ENCODE peak calls at places on chromosomes 4 and X, in ten cellular contexts. V is AG04450; O is epithelial cell of proximal tubule; Y is esophagus squamous epithelium; G is breast epithelium; B is fibroblast of lung; R is GM12865; N is fibroblast of villous mesenchyme; P is CD8-positive, alpha-beta T cell; C is kidney. A is an unnamed sample.

GRCh38 chr4:7243609-7244342 is 51.4 kb downstream of the SORCS2 start:
- DNase-seq in V (no peak), O (no peak), Y (no peak), G (no peak), B (no peak), R (no peak), N (no peak), P (no peak), C (peak), A (no peak)

GRCh38 chr4:24802648-24803047 is 7.3 kb downstream of the SOD3 start:
- DNase-seq in V (no peak), O (no peak), Y (no peak), G (no peak), B (no peak), R (no peak), N (no peak), P (no peak), C (no peak), A (no peak)

GRCh38 chr4:188037003-188037713 is 41.6 kb downstream of the ZFP42 start:
- DNase-seq in V (no peak), O (no peak), Y (no peak), G (no peak), B (peak), R (no peak), N (no peak), P (no peak), C (no peak), A (no peak)

GRCh38 chrX:132592880-132593279 is 104.0 kb upstream of the MBNL3 start:
- DNase-seq in V (no peak), O (no peak), Y (no peak), G (no peak), B (peak), R (peak), N (peak), P (no peak), C (no peak), A (no peak)

GRCh38 chrX:154372612-154373022 is 1.8 kb downstream of the FLNA start:
- DNase-seq in V (no peak), O (no peak), Y (no peak), G (peak), B (peak), R (peak), N (peak), P (no peak), C (peak), A (no peak)

GRCh38 chrX:129786210-129786651 is 6.5 kb downstream of the SASH3 start:
- DNase-seq in V (no peak), O (no peak), Y (no peak), G (no peak), B (no peak), R (peak), N (no peak), P (no peak), C (no peak), A (no peak)

GRCh38 chr4:112321768-112322684 is 24.9 kb downstream of the ALPK1 start:
- DNase-seq in V (no peak), O (peak), Y (peak), G (peak), B (peak), R (peak), N (peak), P (peak), C (no peak), A (peak)

GRCh38 chrX:125090046-125090445 is 229.6 kb upstream of the TEX13C start:
- DNase-seq in V (no peak), O (peak), Y (no peak), G (no peak), B (no peak), R (no peak), N (no peak), P (no peak), C (no peak), A (peak)

GRCh38 chr4:164779080-164779479 is 25.1 kb downstream of the SMIM31 start:
- DNase-seq in V (no peak), O (no peak), Y (no peak), G (no peak), B (no peak), R (no peak), N (no peak), P (no peak), C (no peak), A (no peak)

GRCh38 chrX:53250556-53250955 is 25.5 kb upstream of the KDM5C start:
- DNase-seq in V (no peak), O (no peak), Y (no peak), G (no peak), B (no peak), R (no peak), N (no peak), P (no peak), C (no peak), A (no peak)

GRCh38 chr4:4395849-4396627 is 9.1 kb downstream of the NSG1 start:
- DNase-seq in V (peak), O (no peak), Y (no peak), G (no peak), B (peak), R (peak), N (peak), P (no peak), C (peak), A (no peak)

GRCh38 chr4:88335092-88335665 is 43.5 kb upstream of the HERC6 start:
- DNase-seq in V (no peak), O (no peak), Y (no peak), G (no peak), B (peak), R (no peak), N (peak), P (no peak), C (no peak), A (peak)

GRCh38 chrX:150607200-150607599 is 38.8 kb downstream of the MTM1 start:
- DNase-seq in V (no peak), O (no peak), Y (no peak), G (no peak), B (no peak), R (no peak), N (no peak), P (no peak), C (no peak), A (no peak)

GRCh38 chr4:177010421-177010820 is 217.7 kb upstream of the VEGFC start:
- DNase-seq in V (no peak), O (no peak), Y (no peak), G (no peak), B (no peak), R (no peak), N (no peak), P (no peak), C (no peak), A (no peak)

GRCh38 chr4:77193511-77194236 is 36.7 kb downstream of the CCNG2 start:
- DNase-seq in V (no peak), O (no peak), Y (peak), G (peak), B (no peak), R (peak), N (no peak), P (peak), C (peak), A (no peak)

GRCh38 chrX:52865328-52865980 is 2.4 kb downstream of the XAGE3 start:
- DNase-seq in V (no peak), O (no peak), Y (no peak), G (no peak), B (no peak), R (no peak), N (no peak), P (no peak), C (no peak), A (no peak)

GRCh38 chr4:165464813-165465381 is 86.1 kb downstream of the CPE start:
- DNase-seq in V (peak), O (no peak), Y (no peak), G (no peak), B (peak), R (peak), N (peak), P (no peak), C (no peak), A (no peak)

GRCh38 chr4:54547299-54548097 is 110.3 kb upstream of the KIT start:
- DNase-seq in V (no peak), O (no peak), Y (no peak), G (no peak), B (no peak), R (peak), N (no peak), P (no peak), C (no peak), A (no peak)

GRCh38 chrX:19897087-19897486 is 9.7 kb upstream of the SH3KBP1 start:
- DNase-seq in V (no peak), O (no peak), Y (no peak), G (no peak), B (no peak), R (no peak), N (no peak), P (no peak), C (no peak), A (no peak)

GRCh38 chrX:2664497-2664896 is 26.6 kb upstream of the CD99 start:
- DNase-seq in V (peak), O (no peak), Y (no peak), G (no peak), B (peak), R (no peak), N (peak), P (no peak), C (no peak), A (peak)

GRCh38 chr4:42995343-42995944 is 102.9 kb downstream of the GRXCR1 start:
- DNase-seq in V (peak), O (peak), Y (no peak), G (no peak), B (peak), R (peak), N (peak), P (no peak), C (no peak), A (peak)

GRCh38 chrX:41589634-41590270 is 99.0 kb upstream of the GPR34 start:
- DNase-seq in V (no peak), O (peak), Y (no peak), G (no peak), B (peak), R (no peak), N (peak), P (no peak), C (no peak), A (no peak)

GRCh38 chr4:101418055-101418454 is 70.7 kb upstream of the PPP3CA start:
- DNase-seq in V (no peak), O (no peak), Y (no peak), G (no peak), B (no peak), R (peak), N (no peak), P (peak), C (no peak), A (no peak)

GRCh38 chr4:88522702-88523324 is 763 bp downstream of the PYURF start:
- DNase-seq in V (no peak), O (no peak), Y (no peak), G (peak), B (peak), R (peak), N (peak), P (peak), C (peak), A (no peak)

GRCh38 chrX:70172226-70172625 is 5.1 kb upstream of the DGAT2L6 start:
- DNase-seq in V (no peak), O (no peak), Y (no peak), G (no peak), B (peak), R (no peak), N (no peak), P (no peak), C (no peak), A (peak)

GRCh38 chr4:93147524-93148212 is 680.9 kb upstream of the ATOH1 start:
- DNase-seq in V (no peak), O (no peak), Y (no peak), G (no peak), B (no peak), R (no peak), N (no peak), P (no peak), C (no peak), A (no peak)

GRCh38 chrX:13398073-13398823 is 78.4 kb upstream of the ATXN3L start:
- DNase-seq in V (peak), O (peak), Y (no peak), G (peak), B (peak), R (no peak), N (peak), P (no peak), C (peak), A (peak)

GRCh38 chrX:80223922-80224579 is 196.2 kb upstream of the TENT5D start:
- DNase-seq in V (no peak), O (no peak), Y (no peak), G (no peak), B (no peak), R (no peak), N (no peak), P (no peak), C (no peak), A (no peak)

GRCh38 chrX:154484255-154485149 is 1.9 kb downstream of the UBL4A start:
- DNase-seq in V (no peak), O (no peak), Y (no peak), G (no peak), B (no peak), R (no peak), N (no peak), P (no peak), C (no peak), A (no peak)

GRCh38 chr4:26320159-26320452 is 708 bp upstream of the RBPJ start:
- DNase-seq in V (no peak), O (no peak), Y (no peak), G (no peak), B (peak), R (peak), N (no peak), P (no peak), C (no peak), A (no peak)

GRCh38 chrX:47501226-47502071 is 18.4 kb upstream of the ZNF41 start:
- DNase-seq in V (no peak), O (no peak), Y (no peak), G (no peak), B (peak), R (peak), N (peak), P (no peak), C (no peak), A (peak)

DNA sequence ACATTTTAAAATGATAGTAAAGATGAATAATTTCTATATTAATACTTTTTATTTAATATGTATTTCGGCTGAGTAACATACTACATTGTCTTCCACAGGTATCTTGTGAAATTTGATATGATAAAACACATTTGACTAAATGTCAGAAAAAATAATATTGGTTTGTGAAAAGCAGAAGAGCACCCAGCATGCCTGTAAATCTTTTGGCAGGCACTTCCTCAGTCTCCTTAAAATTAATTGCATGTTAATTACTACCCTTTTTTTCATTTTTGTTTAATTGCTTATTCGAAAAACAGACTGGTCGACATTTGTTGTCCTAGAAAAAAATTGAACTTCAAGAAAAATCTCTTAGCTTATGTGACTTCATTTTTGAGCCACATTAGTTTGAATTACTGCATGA is 40.6 kb downstream of the CLCN3 start:
- DNase-seq in V (no peak), O (no peak), Y (no peak), G (no peak), B (no peak), R (no peak), N (no peak), P (no peak), C (no peak), A (no peak)
- H3K4me3 ChIP-seq in V (peak), O (peak), Y (peak), G (peak), B (peak), R (no peak), N (peak), P (no peak), C (no peak), A (peak)

DNA sequence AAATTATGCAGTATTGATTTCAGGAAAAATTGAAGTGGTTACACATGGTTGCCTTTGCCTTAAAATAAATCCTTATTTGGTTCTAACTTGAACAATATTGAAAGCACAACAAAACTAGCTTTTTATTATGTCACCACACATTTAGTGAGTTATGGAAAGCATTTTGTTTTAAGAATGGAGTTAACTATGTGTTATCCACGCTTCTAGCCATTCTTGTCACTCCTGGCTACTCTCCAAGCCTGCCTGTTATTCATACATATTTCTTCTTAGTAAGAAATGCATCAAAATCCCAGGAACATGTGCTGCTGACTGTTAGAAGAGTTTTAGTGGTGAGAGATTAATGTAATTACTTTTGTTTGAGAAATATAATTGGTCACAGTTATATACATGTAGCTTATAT is 73.9 kb downstream of the FAT4 start:
- DNase-seq in V (peak), O (no peak), Y (no peak), G (no peak), B (peak), R (no peak), N (peak), P (no peak), C (no peak), A (peak)
- H3K4me3 ChIP-seq in V (no peak), O (no peak), Y (no peak), G (no peak), B (no peak), R (no peak), N (no peak), P (no peak), C (no peak), A (no peak)

GRCh38 chrX:112056886-112057285 is 25.7 kb downstream of the TRPC5 start:
- DNase-seq in V (no peak), O (no peak), Y (no peak), G (no peak), B (no peak), R (peak), N (no peak), P (no peak), C (no peak), A (no peak)
- H3K4me3 ChIP-seq in V (no peak), O (no peak), Y (no peak), G (no peak), B (no peak), R (no peak), N (no peak), P (no peak), C (no peak), A (no peak)

GRCh38 chrX:116239944-116240391 is 69.4 kb downstream of the AGTR2 start:
- DNase-seq in V (no peak), O (no peak), Y (no peak), G (no peak), B (peak), R (no peak), N (peak), P (no peak), C (no peak), A (no peak)
- H3K4me3 ChIP-seq in V (no peak), O (no peak), Y (no peak), G (peak), B (peak), R (no peak), N (no peak), P (no peak), C (no peak), A (no peak)

GRCh38 chr4:40626183-40626990 is 3.3 kb downstream of the RBM47 start:
- DNase-seq in V (no peak), O (no peak), Y (no peak), G (no peak), B (no peak), R (peak), N (no peak), P (no peak), C (no peak), A (no peak)
- H3K4me3 ChIP-seq in V (no peak), O (peak), Y (peak), G (peak), B (no peak), R (peak), N (no peak), P (no peak), C (peak), A (no peak)

DNA sequence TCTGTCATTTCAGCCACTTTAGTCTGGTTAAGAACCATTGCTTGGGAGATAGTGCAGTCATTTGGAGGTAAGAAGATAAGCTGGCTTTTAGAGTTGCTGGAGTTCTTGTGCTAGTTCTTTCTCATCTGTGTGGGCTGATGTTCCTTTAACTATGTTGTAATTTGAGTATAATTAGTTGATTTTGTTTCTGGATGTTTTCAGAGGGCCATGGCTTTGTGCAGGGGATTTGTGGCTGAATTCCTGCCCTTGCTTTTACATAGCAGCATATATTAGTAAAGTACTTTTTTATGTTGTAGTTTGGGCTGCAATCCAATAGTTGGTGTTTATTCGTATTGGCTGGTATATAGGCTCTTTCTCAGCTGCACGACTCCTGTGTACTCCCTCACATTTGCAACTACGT is 339.6 kb downstream of the ANKRD50 start:
- DNase-seq in V (no peak), O (no peak), Y (no peak), G (no peak), B (no peak), R (no peak), N (no peak), P (no peak), C (no peak), A (no peak)
- H3K4me3 ChIP-seq in V (no peak), O (no peak), Y (no peak), G (no peak), B (no peak), R (no peak), N (no peak), P (no peak), C (no peak), A (no peak)

DNA sequence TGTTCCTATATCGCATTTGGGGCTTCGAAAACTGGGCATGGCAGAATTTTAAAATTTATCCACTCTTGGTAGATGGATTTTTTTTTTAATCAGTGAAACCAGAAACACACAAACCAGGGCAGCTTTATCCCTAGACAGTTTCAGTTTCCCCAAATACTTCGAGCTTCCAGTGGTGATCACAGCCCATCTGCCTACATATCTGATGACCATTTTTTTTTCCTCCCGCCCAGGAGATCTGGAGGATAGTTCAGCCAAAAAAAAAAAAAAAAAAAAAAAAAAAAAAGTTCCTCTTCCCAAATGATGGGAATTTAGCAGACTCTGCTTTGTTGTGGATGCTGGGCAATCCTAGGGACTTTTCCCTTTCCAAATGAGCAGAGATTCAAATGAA is 1.0 kb upstream of the TBC1D9 start:
- DNase-seq in V (no peak), O (no peak), Y (no peak), G (no peak), B (no peak), R (no peak), N (no peak), P (no peak), C (no peak), A (no peak)
- H3K4me3 ChIP-seq in V (peak), O (peak), Y (peak), G (peak), B (peak), R (no peak), N (peak), P (no peak), C (peak), A (peak)

GRCh38 chr4:97359826-97360225 is 783.5 kb downstream of the STPG2 start:
- DNase-seq in V (no peak), O (no peak), Y (no peak), G (no peak), B (no peak), R (no peak), N (no peak), P (no peak), C (no peak), A (no peak)
- H3K4me3 ChIP-seq in V (no peak), O (no peak), Y (no peak), G (no peak), B (no peak), R (no peak), N (no peak), P (no peak), C (no peak), A (no peak)